ENCODE peak calls at places on chromosomes 11 and 22, in eight cellular contexts. R, Q, H, F, Y, M, C and O are unnamed samples.

GRCh38 chr11:46348986-46349401 is 1.7 kb downstream of the DGKZ start:
- DNase-seq in F (no peak), R (no peak), Y (no peak), C (peak), Q (peak), M (no peak), H (no peak), O (no peak)

GRCh38 chr11:40445391-40445790 is 1014.1 kb downstream of the LRRC4C start:
- DNase-seq in H (no peak), F (peak), C (no peak), R (no peak), Y (no peak), M (no peak), Q (no peak), O (no peak)

GRCh38 chr11:120293038-120293800 is 31.9 kb upstream of the TLCD5 start:
- DNase-seq in Q (no peak), C (no peak), Y (peak), R (no peak), H (no peak), F (no peak), M (no peak), O (no peak)

GRCh38 chr11:122181893-122182292 is 65.9 kb upstream of the BLID start:
- DNase-seq in M (no peak), C (no peak), R (no peak), Y (no peak), F (no peak), H (no peak), Q (no peak), O (no peak)

GRCh38 chr22:29310863-29311339 is 4.5 kb downstream of the GAS2L1 start:
- DNase-seq in R (peak), H (peak), Q (peak), F (peak), Y (peak), M (peak), C (no peak), O (peak)

GRCh38 chr11:27783701-27784355 is 83.6 kb upstream of the BDNF start:
- DNase-seq in F (no peak), Q (no peak), R (no peak), M (no peak), Y (no peak), H (no peak), C (no peak), O (no peak)

GRCh38 chr11:122491486-122491885 is 164.0 kb upstream of the UBASH3B start:
- DNase-seq in C (no peak), Y (no peak), R (no peak), F (peak), Q (no peak), H (peak), M (no peak), O (no peak)

GRCh38 chr11:75969626-75970308 is 154.8 kb downstream of the UVRAG start:
- DNase-seq in M (no peak), C (no peak), Y (peak), Q (no peak), F (peak), H (no peak), R (no peak), O (no peak)

GRCh38 chr22:42670921-42671709 is 21.9 kb upstream of the CYB5R3 start:
- DNase-seq in Y (no peak), F (no peak), C (no peak), R (no peak), M (no peak), H (no peak), Q (no peak), O (no peak)

GRCh38 chr22:19901577-19902244 is 39.9 kb upstream of the COMT start:
- DNase-seq in C (no peak), Y (no peak), Q (no peak), F (no peak), R (no peak), M (no peak), H (no peak), O (no peak)

GRCh38 chr22:45709866-45710265 is 38.2 kb downstream of the ATXN10 start:
- DNase-seq in Q (no peak), Y (no peak), M (no peak), H (no peak), F (peak), C (no peak), R (no peak), O (no peak)